ENCODE peak calls at places on chromosomes 16 and 17, in four cellular contexts. One of them, this sample, is unnamed.

GRCh38 chr16:89119661-89120141 is 26.0 kb downstream of the ACSF3 start:
- DNase-seq in activated naive CD8-positive, alpha-beta T cell treated with anti-CD3 and anti-CD28 coated beads, Interleukin-2, amount 50 U/mL, for 24 hours: no peak
- DNase-seq in naive thymus-derived CD4-positive, alpha-beta T cell: no peak
- DNase-seq in NAMALWA: no peak
- DNase-seq in this sample: no peak

GRCh38 chr17:74239169-74239568 is 25.8 kb downstream of the TTYH2 start:
- DNase-seq in activated naive CD8-positive, alpha-beta T cell treated with anti-CD3 and anti-CD28 coated beads, Interleukin-2, amount 50 U/mL, for 24 hours: no peak
- DNase-seq in naive thymus-derived CD4-positive, alpha-beta T cell: no peak
- DNase-seq in NAMALWA: no peak
- DNase-seq in this sample: no peak

GRCh38 chr16:85733155-85733838 is 17.6 kb downstream of the C16orf74 start:
- DNase-seq in activated naive CD8-positive, alpha-beta T cell treated with anti-CD3 and anti-CD28 coated beads, Interleukin-2, amount 50 U/mL, for 24 hours: no peak
- DNase-seq in naive thymus-derived CD4-positive, alpha-beta T cell: no peak
- DNase-seq in NAMALWA: no peak
- DNase-seq in this sample: no peak

GRCh38 chr17:63881935-63882601 is at the start of gene GH2:
- DNase-seq in activated naive CD8-positive, alpha-beta T cell treated with anti-CD3 and anti-CD28 coated beads, Interleukin-2, amount 50 U/mL, for 24 hours: peak
- DNase-seq in naive thymus-derived CD4-positive, alpha-beta T cell: peak
- DNase-seq in NAMALWA: peak
- DNase-seq in this sample: peak

GRCh38 chr17:59632398-59632797 is 12.7 kb downstream of the CLTC start:
- DNase-seq in activated naive CD8-positive, alpha-beta T cell treated with anti-CD3 and anti-CD28 coated beads, Interleukin-2, amount 50 U/mL, for 24 hours: no peak
- DNase-seq in naive thymus-derived CD4-positive, alpha-beta T cell: no peak
- DNase-seq in NAMALWA: no peak
- DNase-seq in this sample: no peak

GRCh38 chr16:84608281-84608680 is 9.6 kb downstream of the COTL1 start:
- DNase-seq in activated naive CD8-positive, alpha-beta T cell treated with anti-CD3 and anti-CD28 coated beads, Interleukin-2, amount 50 U/mL, for 24 hours: no peak
- DNase-seq in naive thymus-derived CD4-positive, alpha-beta T cell: no peak
- DNase-seq in NAMALWA: no peak
- DNase-seq in this sample: no peak

GRCh38 chr16:72859581-72859980 is 188.3 kb downstream of the ZFHX3 start:
- DNase-seq in activated naive CD8-positive, alpha-beta T cell treated with anti-CD3 and anti-CD28 coated beads, Interleukin-2, amount 50 U/mL, for 24 hours: no peak
- DNase-seq in naive thymus-derived CD4-positive, alpha-beta T cell: no peak
- DNase-seq in NAMALWA: no peak
- DNase-seq in this sample: no peak

GRCh38 chr16:17451835-17452234 is 18.9 kb downstream of the XYLT1 start:
- DNase-seq in activated naive CD8-positive, alpha-beta T cell treated with anti-CD3 and anti-CD28 coated beads, Interleukin-2, amount 50 U/mL, for 24 hours: no peak
- DNase-seq in naive thymus-derived CD4-positive, alpha-beta T cell: no peak
- DNase-seq in NAMALWA: no peak
- DNase-seq in this sample: no peak

GRCh38 chr17:33012522-33013033 is 20.9 kb downstream of the SPACA3 start:
- DNase-seq in activated naive CD8-positive, alpha-beta T cell treated with anti-CD3 and anti-CD28 coated beads, Interleukin-2, amount 50 U/mL, for 24 hours: no peak
- DNase-seq in naive thymus-derived CD4-positive, alpha-beta T cell: no peak
- DNase-seq in NAMALWA: no peak
- DNase-seq in this sample: no peak

This sample was measured in CMK.